ENCODE peak calls at places on chromosomes 7 and 10, in ten cellular contexts. P is DMS53; T is cardiac muscle cell; F is stimulated activated CD8-positive, alpha-beta memory T cell treated with anti-CD3 and anti-CD28 coated beads, Interleukin-12 subunit alpha, Interleukin-12 subunit beta, amount 100 ng/mL, for 1 hour; J is HuH-7.5; M is EL; K is endothelial cell; Y is HS-27A; D is activated CD4-positive, alpha-beta T cell treated with anti-CD3 and anti-CD28 coated beads for 4 hours; O is retinal pigment epithelial cell. N is an unnamed sample.

GRCh38 chr10:6052247-6053221 is 9.6 kb downstream of the IL2RA start:
- DNase-seq in P (no peak), T (no peak), F (peak; percentile 72), J (no peak), M (no peak), K (no peak), Y (no peak), D (peak; percentile 85), O (no peak), N (no peak)

GRCh38 chr10:51047857-51048256 is 26.4 kb upstream of the PRKG1 start:
- DNase-seq in P (peak; percentile 11), T (peak; percentile 32), F (no peak), J (no peak), M (no peak), K (no peak), Y (no peak), D (no peak), O (no peak), N (no peak)

GRCh38 chr10:13991353-13991752 is 339.4 kb downstream of the FRMD4A start:
- DNase-seq in P (no peak), T (no peak), F (no peak), J (no peak), M (no peak), K (peak; percentile 17), Y (no peak), D (no peak), O (no peak), N (no peak)

GRCh38 chr7:56097700-56098099 is 4.9 kb upstream of the PHKG1 start:
- DNase-seq in P (peak; percentile 22), T (peak; percentile 87), F (no peak), J (no peak), M (peak; percentile 80), K (no peak), Y (no peak), D (no peak), O (no peak), N (peak; percentile 91)

GRCh38 chr10:118584181-118584954 is 11.1 kb downstream of the PRLHR start:
- DNase-seq in P (peak; percentile 37), T (peak; percentile 81), F (no peak), J (no peak), M (peak; percentile 82), K (no peak), Y (peak; percentile 40), D (no peak), O (peak; percentile 20), N (peak; percentile 68)

GRCh38 chr7:96183163-96183562 is 138.7 kb downstream of the SLC25A13 start:
- DNase-seq in P (no peak), T (peak; percentile 5), F (no peak), J (no peak), M (no peak), K (no peak), Y (no peak), D (no peak), O (no peak), N (no peak)

GRCh38 chr7:77940647-77941046 is 142.1 kb downstream of the PHTF2 start:
- DNase-seq in P (peak; percentile 75), T (peak; percentile 61), F (no peak), J (peak; percentile 6), M (peak; percentile 28), K (peak; percentile 18), Y (no peak), D (no peak), O (peak; percentile 7), N (no peak)

GRCh38 chr10:124512040-124512428 is 50.4 kb downstream of the LHPP start:
- DNase-seq in P (no peak), T (no peak), F (no peak), J (no peak), M (no peak), K (no peak), Y (no peak), D (no peak), O (no peak), N (no peak)

GRCh38 chr10:116756277-116756676 is 13.9 kb upstream of the HSPA12A start:
- DNase-seq in P (no peak), T (peak; percentile 62), F (no peak), J (no peak), M (no peak), K (no peak), Y (no peak), D (no peak), O (no peak), N (no peak)

GRCh38 chr7:72538147-72538546 is 126.0 kb upstream of the CALN1 start:
- DNase-seq in P (peak; percentile 16), T (no peak), F (no peak), J (no peak), M (no peak), K (no peak), Y (no peak), D (no peak), O (no peak), N (no peak)

GRCh38 chr7:1847260-1848001 is 177.4 kb downstream of the ELFN1 start:
- DNase-seq in P (no peak), T (no peak), F (no peak), J (no peak), M (no peak), K (no peak), Y (no peak), D (no peak), O (no peak), N (no peak)

N was measured in HS-5.